ENCODE peak calls at places on chromosomes 5 and 9, in five cellular contexts. O, E, S, U and D are unnamed samples.

GRCh38 chr5:10332301-10332700 is 21.2 kb upstream of the MARCHF6 start:
- DNase-seq in U (no peak), S (no peak), O (peak; percentile 35), E (no peak), D (no peak)

GRCh38 chr9:27157736-27158135 is 48.7 kb downstream of the TEK start:
- DNase-seq in U (no peak), S (no peak), E (no peak), O (no peak), D (no peak)

GRCh38 chr5:137595680-137596079 is 96.6 kb upstream of the SPOCK1 start:
- DNase-seq in O (no peak), U (no peak), E (no peak), S (no peak), D (no peak)

GRCh38 chr5:136249678-136250266 is 56.8 kb upstream of the SMIM32 start:
- DNase-seq in S (no peak), O (peak; percentile 16), U (peak; percentile 27), E (no peak), D (no peak)

GRCh38 chr9:87887151-87887505 is 4.5 kb downstream of the SPATA31E1 start:
- DNase-seq in S (no peak), O (no peak), E (no peak), U (no peak), D (no peak)

GRCh38 chr9:696332-697090 is 145.0 kb upstream of the DMRT1 start:
- DNase-seq in U (no peak), E (no peak), S (no peak), O (no peak), D (no peak)

GRCh38 chr5:103942587-103943186 is 380.1 kb upstream of the NUDT12 start:
- DNase-seq in E (no peak), S (no peak), U (no peak), O (no peak), D (no peak)

GRCh38 chr9:89168901-89169813 is 9.5 kb downstream of the SHC3 start:
- DNase-seq in O (no peak), S (no peak), E (no peak), U (no peak), D (no peak)

GRCh38 chr5:8842906-8843590 is 702.8 kb downstream of the SEMA5A start:
- DNase-seq in S (no peak), O (no peak), U (peak; percentile 13), E (no peak), D (no peak)

GRCh38 chr5:132103380-132103951 is 29.9 kb downstream of the CSF2 start:
- DNase-seq in O (no peak), S (peak; percentile 46), E (peak; percentile 95), U (no peak), D (peak; percentile 69)

GRCh38 chr5:113151641-113152040 is 175.0 kb downstream of the DCP2 start:
- DNase-seq in O (no peak), S (no peak), U (no peak), E (no peak), D (no peak)

GRCh38 chr9:114001794-114002261 is 76.3 kb downstream of the AMBP start:
- DNase-seq in U (no peak), E (no peak), S (no peak), O (no peak), D (no peak)

GRCh38 chr9:130241198-130241535 is 24.4 kb upstream of the HMCN2 start:
- DNase-seq in E (no peak), S (no peak), O (no peak), U (no peak), D (no peak)

GRCh38 chr5:123124495-123125171 is 35.6 kb downstream of the PRDM6 start:
- DNase-seq in O (no peak), U (no peak), S (no peak), E (no peak), D (no peak)

GRCh38 chr9:2087500-2088313 is 72.6 kb downstream of the SMARCA2 start:
- DNase-seq in E (peak; percentile 75), S (no peak), O (no peak), U (peak; percentile 25), D (no peak)

GRCh38 chr9:21812415-21812814 is 10.0 kb downstream of the MTAP start:
- DNase-seq in S (no peak), O (no peak), E (no peak), U (no peak), D (no peak)

GRCh38 chr5:11588803-11589202 is 315.4 kb downstream of the CTNND2 start:
- DNase-seq in O (no peak), E (no peak), U (no peak), S (no peak), D (no peak)

GRCh38 chr5:135318037-135318436 is 81.0 kb downstream of the MACROH2A1 start:
- DNase-seq in S (no peak), E (no peak), U (no peak), O (no peak), D (no peak)

GRCh38 chr5:139660916-139661814 is 13.0 kb downstream of the CXXC5 start:
- DNase-seq in E (no peak), U (no peak), O (peak; percentile 34), S (no peak), D (no peak)

GRCh38 chr9:89433826-89434225 is 64.1 kb downstream of the SEMA4D start:
- DNase-seq in E (no peak), U (no peak), O (no peak), S (no peak), D (no peak)

GRCh38 chr5:78526049-78526525 is 122.5 kb downstream of the LHFPL2 start:
- DNase-seq in S (no peak), O (no peak), U (no peak), E (no peak), D (no peak)

GRCh38 chr9:93300585-93301081 is 116.7 kb downstream of the WNK2 start:
- DNase-seq in U (no peak), S (no peak), E (no peak), O (no peak), D (no peak)

GRCh38 chr9:6758418-6759113 is 793 bp downstream of the KDM4C start:
- DNase-seq in S (peak; percentile 27), E (peak; percentile 37), U (peak; percentile 53), O (peak; percentile 59), D (peak; percentile 64)

GRCh38 chr9:77809552-77809951 is 161.4 kb upstream of the GNA14 start:
- DNase-seq in E (no peak), U (no peak), S (no peak), O (no peak), D (no peak)

GRCh38 chr5:62783374-62784057 is 204.9 kb downstream of the LRRC70 start:
- DNase-seq in U (no peak), O (no peak), E (no peak), S (no peak), D (no peak)

GRCh38 chr5:9344751-9345240 is 201.1 kb downstream of the SEMA5A start:
- DNase-seq in O (no peak), E (no peak), U (no peak), S (no peak), D (no peak)

GRCh38 chr9:2704504-2704903 is 12.8 kb upstream of the KCNV2 start:
- DNase-seq in O (no peak), S (no peak), E (no peak), U (no peak), D (no peak)

GRCh38 chr9:110073356-110073666 is 134.6 kb downstream of the C9orf152 start:
- DNase-seq in O (no peak), U (no peak), S (no peak), E (no peak), D (no peak)

GRCh38 chr5:132257131-132258101 is at the start of gene PDLIM4:
- DNase-seq in E (no peak), S (no peak), O (no peak), U (no peak), D (no peak)

GRCh38 chr5:10366310-10367297 is 13.1 kb downstream of the MARCHF6 start:
- DNase-seq in S (no peak), E (no peak), U (no peak), O (no peak), D (no peak)